ENCODE peak calls at places on chromosome 22, in six cellular contexts. Q is activated B cell treated with CpG ODN at 0.5 μM for 24 hours, P is GM12891, O is AG04450, E is iPS DF 19.7, G is SW 1271. T is an unnamed sample.

GRCh38 chr22:37267128-37267587 is 15.2 kb upstream of the CYTH4 start:
- DNase-seq in E (no peak), O (no peak), G (no peak), Q (peak), P (peak), T (peak)

GRCh38 chr22:46007003-46007847 is 30.3 kb upstream of the WNT7B start:
- DNase-seq in G (peak), P (no peak), O (no peak), E (no peak), Q (no peak), T (no peak)

GRCh38 chr22:48581821-48582469 is 1245.7 kb downstream of the BRD1 start:
- DNase-seq in E (no peak), P (no peak), Q (no peak), G (no peak), O (no peak), T (no peak)

GRCh38 chr22:24867327-24868022 is 61.5 kb downstream of the SGSM1 start:
- DNase-seq in E (no peak), Q (no peak), O (no peak), P (no peak), G (no peak), T (no peak)

GRCh38 chr22:48901324-48901723 is 926.3 kb downstream of the BRD1 start:
- DNase-seq in Q (no peak), E (no peak), G (no peak), P (no peak), O (no peak), T (no peak)

GRCh38 chr22:46514592-46515207 is 22.7 kb downstream of the CELSR1 start:
- DNase-seq in G (no peak), O (no peak), Q (no peak), E (no peak), P (no peak), T (no peak)

GRCh38 chr22:26852176-26852575 is 194.8 kb downstream of the MIAT start:
- DNase-seq in G (no peak), O (no peak), E (peak), P (no peak), Q (no peak), T (no peak)

GRCh38 chr22:29310863-29311339 is 4.5 kb downstream of the GAS2L1 start:
- DNase-seq in Q (no peak), E (no peak), O (peak), G (peak), P (peak), T (peak)

GRCh38 chr22:27241430-27242110 is 560.0 kb downstream of the MN1 start:
- DNase-seq in Q (no peak), G (no peak), E (no peak), O (no peak), P (no peak), T (no peak)

GRCh38 chr22:42344391-42344861 is 74.0 kb upstream of the TCF20 start:
- DNase-seq in Q (no peak), O (no peak), P (no peak), E (no peak), G (no peak), T (no peak)

GRCh38 chr22:49626361-49627216 is 201.1 kb downstream of the BRD1 start:
- DNase-seq in G (no peak), Q (no peak), P (no peak), O (no peak), E (no peak), T (no peak)

GRCh38 chr22:33605686-33606085 is 314.6 kb downstream of the LARGE1 start:
- DNase-seq in O (no peak), G (no peak), P (no peak), E (no peak), Q (no peak), T (no peak)

GRCh38 chr22:36898690-36899089 is 14.7 kb upstream of the CSF2RB start:
- DNase-seq in E (no peak), O (no peak), Q (no peak), G (no peak), P (no peak), T (no peak)

GRCh38 chr22:44205713-44206645 is 25.3 kb downstream of the PARVG start:
- DNase-seq in Q (no peak), G (no peak), E (no peak), P (no peak), O (no peak), T (no peak)

GRCh38 chr22:42347281-42347824 is 76.9 kb upstream of the TCF20 start:
- DNase-seq in E (no peak), P (no peak), O (no peak), G (no peak), Q (no peak), T (no peak)